ENCODE peak calls at places on chromosome 13, in eight cellular contexts. One of them, this sample, is unnamed.

GRCh38 chr13:50969691-50970090 is 60.1 kb downstream of the RNASEH2B start:
- DNase-seq in K562: no peak
- DNase-seq in GM12878: no peak
- DNase-seq in SK-N-SH: no peak
- DNase-seq in HCT116: no peak
- DNase-seq in Panc1: no peak
- DNase-seq in HepG2: peak
- DNase-seq in HL-60: no peak
- DNase-seq in this sample: peak

GRCh38 chr13:37716395-37716794 is 117.8 kb upstream of the POSTN start:
- DNase-seq in K562: no peak
- DNase-seq in GM12878: no peak
- DNase-seq in SK-N-SH: no peak
- DNase-seq in HCT116: no peak
- DNase-seq in Panc1: no peak
- DNase-seq in HepG2: no peak
- DNase-seq in HL-60: no peak
- DNase-seq in this sample: no peak

GRCh38 chr13:81031996-81032395 is 691.1 kb upstream of the SPRY2 start:
- DNase-seq in K562: no peak
- DNase-seq in GM12878: no peak
- DNase-seq in SK-N-SH: no peak
- DNase-seq in HCT116: no peak
- DNase-seq in Panc1: no peak
- DNase-seq in HepG2: no peak
- DNase-seq in HL-60: no peak
- DNase-seq in this sample: no peak

GRCh38 chr13:30442854-30443379 is 20.6 kb downstream of the UBE2L5 start:
- DNase-seq in K562: no peak
- DNase-seq in GM12878: peak
- DNase-seq in SK-N-SH: no peak
- DNase-seq in HCT116: no peak
- DNase-seq in Panc1: no peak
- DNase-seq in HepG2: no peak
- DNase-seq in HL-60: no peak
- DNase-seq in this sample: no peak

GRCh38 chr13:113367771-113368170 is 3.8 kb upstream of the GRTP1 start:
- DNase-seq in K562: no peak
- DNase-seq in GM12878: no peak
- DNase-seq in SK-N-SH: no peak
- DNase-seq in HCT116: no peak
- DNase-seq in Panc1: no peak
- DNase-seq in HepG2: no peak
- DNase-seq in HL-60: no peak
- DNase-seq in this sample: no peak

GRCh38 chr13:112532837-112533745 is 54.9 kb downstream of the TUBGCP3 start:
- DNase-seq in K562: no peak
- DNase-seq in GM12878: no peak
- DNase-seq in SK-N-SH: peak
- DNase-seq in HCT116: no peak
- DNase-seq in Panc1: no peak
- DNase-seq in HepG2: no peak
- DNase-seq in HL-60: no peak
- DNase-seq in this sample: no peak

GRCh38 chr13:51339952-51340732 is 651 bp downstream of the SERPINE3 start:
- DNase-seq in K562: no peak
- DNase-seq in GM12878: no peak
- DNase-seq in SK-N-SH: no peak
- DNase-seq in HCT116: no peak
- DNase-seq in Panc1: no peak
- DNase-seq in HepG2: no peak
- DNase-seq in HL-60: no peak
- DNase-seq in this sample: no peak

GRCh38 chr13:43905435-43906031 is 25.8 kb downstream of the LACC1 start:
- DNase-seq in K562: peak
- DNase-seq in GM12878: no peak
- DNase-seq in SK-N-SH: peak
- DNase-seq in HCT116: peak
- DNase-seq in Panc1: peak
- DNase-seq in HepG2: peak
- DNase-seq in HL-60: peak
- DNase-seq in this sample: peak

GRCh38 chr13:48532146-48532472 is 771 bp downstream of the RCBTB2 start:
- DNase-seq in K562: no peak
- DNase-seq in GM12878: peak
- DNase-seq in SK-N-SH: no peak
- DNase-seq in HCT116: no peak
- DNase-seq in Panc1: no peak
- DNase-seq in HepG2: no peak
- DNase-seq in HL-60: peak
- DNase-seq in this sample: no peak

GRCh38 chr13:88586263-88586662 is 915.1 kb downstream of the SLITRK5 start:
- DNase-seq in K562: no peak
- DNase-seq in GM12878: no peak
- DNase-seq in SK-N-SH: no peak
- DNase-seq in HCT116: no peak
- DNase-seq in Panc1: no peak
- DNase-seq in HepG2: no peak
- DNase-seq in HL-60: no peak
- DNase-seq in this sample: no peak

GRCh38 chr13:30608364-30608763 is 9.4 kb upstream of the USPL1 start:
- DNase-seq in K562: no peak
- DNase-seq in GM12878: no peak
- DNase-seq in SK-N-SH: no peak
- DNase-seq in HCT116: no peak
- DNase-seq in Panc1: no peak
- DNase-seq in HepG2: no peak
- DNase-seq in HL-60: no peak
- DNase-seq in this sample: no peak

GRCh38 chr13:110634558-110634957 is 19.2 kb downstream of the NAXD start:
- DNase-seq in K562: no peak
- DNase-seq in GM12878: no peak
- DNase-seq in SK-N-SH: no peak
- DNase-seq in HCT116: peak
- DNase-seq in Panc1: no peak
- DNase-seq in HepG2: no peak
- DNase-seq in HL-60: no peak
- DNase-seq in this sample: no peak

DNA sequence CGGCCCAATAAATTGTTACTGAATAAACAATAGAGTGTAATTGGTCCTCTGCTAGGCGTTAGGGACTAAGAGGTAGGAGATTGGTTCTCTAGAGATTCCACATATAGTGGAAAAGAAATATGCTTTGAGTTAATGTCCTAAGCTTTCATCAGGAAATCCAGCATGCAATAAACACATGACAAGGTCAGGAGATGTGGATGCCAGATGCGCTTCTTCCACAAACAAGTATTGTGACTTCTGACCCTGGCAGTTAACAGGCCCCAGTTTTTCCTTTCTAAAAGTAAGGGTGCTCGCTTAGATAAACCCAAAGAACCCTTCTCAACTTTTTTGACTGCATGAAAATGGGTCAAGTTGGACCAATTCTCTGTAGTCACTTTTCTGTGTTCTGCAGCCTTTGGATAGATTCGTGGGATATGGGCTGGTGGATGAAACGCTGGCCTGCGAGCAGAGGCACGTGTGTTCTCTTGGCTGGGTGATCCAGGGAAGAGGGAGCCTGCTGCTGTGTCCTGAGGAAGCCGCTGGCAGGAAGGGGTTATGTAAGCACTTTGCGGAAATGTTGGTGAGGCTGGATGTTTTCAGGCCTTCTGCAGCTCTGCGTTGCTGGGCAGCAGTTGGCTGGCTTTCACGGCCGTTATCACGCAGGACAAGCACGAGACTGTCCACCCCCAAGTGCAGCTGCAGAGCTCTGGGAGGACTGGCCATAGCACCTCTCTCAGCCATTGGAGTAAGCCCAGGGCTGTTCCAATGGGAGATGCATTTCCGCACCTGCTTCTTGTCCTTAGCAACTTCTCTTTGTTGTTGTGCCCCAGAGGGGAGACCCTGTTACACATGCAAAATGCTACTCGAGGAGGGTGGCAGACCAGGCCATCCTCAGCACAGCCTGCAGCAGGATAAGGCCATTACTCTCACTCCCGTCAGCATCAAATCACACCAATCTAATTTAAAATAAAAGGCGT is 146.8 kb upstream of the SOX21 start:
- DNase-seq in K562: no peak
- DNase-seq in GM12878: no peak
- DNase-seq in SK-N-SH: no peak
- DNase-seq in HCT116: no peak
- DNase-seq in Panc1: no peak
- DNase-seq in HepG2: no peak
- DNase-seq in HL-60: no peak
- DNase-seq in this sample: peak
- TF ChIP-seq POLR2AphosphoS5 in K562: no peak
- TF ChIP-seq POLR2AphosphoS5 in GM12878: no peak
- TF ChIP-seq POLR2AphosphoS5 in SK-N-SH: no peak
- TF ChIP-seq POLR2AphosphoS5 in HCT116: no peak
- TF ChIP-seq POLR2AphosphoS5 in Panc1: no peak
- TF ChIP-seq POLR2AphosphoS5 in HepG2: no peak
- TF ChIP-seq POLR2AphosphoS5 in HL-60: no peak
- TF ChIP-seq POLR2AphosphoS5 in this sample: no peak

DNA sequence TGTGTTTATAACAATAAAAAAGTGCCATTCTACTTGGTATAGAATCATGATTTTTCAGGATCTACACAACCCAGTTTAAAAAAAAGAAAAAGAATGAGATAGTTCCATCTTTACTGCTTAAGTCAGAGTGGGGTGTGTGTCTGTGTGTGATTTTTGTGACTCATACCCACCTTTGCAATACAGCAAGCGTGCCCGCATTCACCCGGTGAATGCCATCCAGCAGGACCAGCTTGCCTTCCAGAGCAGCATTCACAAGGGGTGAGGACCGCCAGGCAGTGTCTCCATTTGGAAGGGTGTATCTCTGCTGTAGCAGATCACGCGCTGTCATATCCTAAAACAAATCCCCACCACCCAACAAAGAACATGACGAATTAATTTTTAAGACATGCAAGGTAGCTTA is 127.7 kb downstream of the VWA8 start:
- DNase-seq in K562: no peak
- DNase-seq in GM12878: no peak
- DNase-seq in SK-N-SH: no peak
- DNase-seq in HCT116: no peak
- DNase-seq in Panc1: no peak
- DNase-seq in HepG2: no peak
- DNase-seq in HL-60: no peak
- DNase-seq in this sample: no peak
- TF ChIP-seq REST in K562: no peak
- TF ChIP-seq REST in GM12878: no peak
- TF ChIP-seq REST in SK-N-SH: no peak
- TF ChIP-seq REST in HCT116: no peak
- TF ChIP-seq REST in Panc1: no peak
- TF ChIP-seq REST in HepG2: no peak
- TF ChIP-seq REST in HL-60: no peak
- TF ChIP-seq REST in this sample: no peak

GRCh38 chr13:22931576-22931975 is 249.2 kb upstream of the SGCG start:
- DNase-seq in K562: no peak
- DNase-seq in GM12878: no peak
- DNase-seq in SK-N-SH: no peak
- DNase-seq in HCT116: no peak
- DNase-seq in Panc1: no peak
- DNase-seq in HepG2: no peak
- DNase-seq in HL-60: no peak
- DNase-seq in this sample: no peak

GRCh38 chr13:22927008-22927393 is 253.8 kb upstream of the SGCG start:
- DNase-seq in K562: no peak
- DNase-seq in GM12878: no peak
- DNase-seq in SK-N-SH: no peak
- DNase-seq in HCT116: no peak
- DNase-seq in Panc1: no peak
- DNase-seq in HepG2: no peak
- DNase-seq in HL-60: no peak
- DNase-seq in this sample: peak

GRCh38 chr13:22929391-22930126 is 251.2 kb upstream of the SGCG start:
- DNase-seq in K562: no peak
- DNase-seq in GM12878: no peak
- DNase-seq in SK-N-SH: no peak
- DNase-seq in HCT116: no peak
- DNase-seq in Panc1: no peak
- DNase-seq in HepG2: no peak
- DNase-seq in HL-60: no peak
- DNase-seq in this sample: no peak

DNA sequence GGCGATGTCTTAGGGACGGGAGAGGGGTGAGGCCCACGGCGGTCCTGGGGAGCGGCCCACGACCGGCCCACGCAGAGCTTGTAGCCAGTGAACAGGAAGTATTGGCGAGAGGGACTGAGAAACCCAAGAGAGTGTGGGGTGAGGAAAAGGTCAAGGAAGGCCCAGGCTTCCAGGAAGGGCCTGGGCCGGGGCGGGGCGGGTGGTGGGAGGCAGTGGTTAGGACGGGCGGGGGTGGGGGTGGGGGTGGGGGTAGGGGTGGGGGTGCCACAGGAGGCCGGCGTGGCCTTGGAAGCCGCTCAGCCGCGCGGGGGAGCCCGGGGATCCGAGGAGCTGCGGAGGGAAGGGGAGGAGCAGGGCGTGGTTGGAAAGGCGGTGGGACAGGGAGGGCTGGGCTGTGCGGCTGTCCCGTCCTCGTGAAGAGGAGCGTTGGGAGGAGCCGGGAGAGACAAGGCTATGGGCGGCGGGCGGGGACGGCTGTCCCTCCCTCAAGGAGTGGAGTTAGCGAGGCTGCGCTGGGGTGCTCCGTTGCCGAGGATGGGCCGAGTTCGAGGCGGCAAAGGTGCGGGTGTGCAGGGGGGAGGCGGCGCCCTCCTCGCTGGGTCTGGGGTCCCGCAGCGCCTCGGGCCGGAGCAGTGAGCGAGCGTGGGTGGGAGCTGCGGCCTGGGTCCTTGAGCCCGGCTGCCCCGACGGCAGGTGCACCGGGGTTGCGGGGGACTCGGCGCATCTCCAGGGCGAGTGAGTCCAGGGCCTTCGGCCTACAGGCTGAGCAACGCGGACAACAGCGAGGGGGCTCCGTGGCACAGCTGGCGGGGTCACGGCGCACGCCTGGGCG is 254.4 kb upstream of the SGCG start:
- DNase-seq in K562: peak
- DNase-seq in GM12878: no peak
- DNase-seq in SK-N-SH: no peak
- DNase-seq in HCT116: no peak
- DNase-seq in Panc1: no peak
- DNase-seq in HepG2: no peak
- DNase-seq in HL-60: no peak
- DNase-seq in this sample: peak
- TF ChIP-seq POLR2AphosphoS5 in K562: no peak
- TF ChIP-seq POLR2AphosphoS5 in GM12878: no peak
- TF ChIP-seq POLR2AphosphoS5 in SK-N-SH: no peak
- TF ChIP-seq POLR2AphosphoS5 in HCT116: no peak
- TF ChIP-seq POLR2AphosphoS5 in Panc1: no peak
- TF ChIP-seq POLR2AphosphoS5 in HepG2: no peak
- TF ChIP-seq POLR2AphosphoS5 in HL-60: no peak
- TF ChIP-seq POLR2AphosphoS5 in this sample: peak

DNA sequence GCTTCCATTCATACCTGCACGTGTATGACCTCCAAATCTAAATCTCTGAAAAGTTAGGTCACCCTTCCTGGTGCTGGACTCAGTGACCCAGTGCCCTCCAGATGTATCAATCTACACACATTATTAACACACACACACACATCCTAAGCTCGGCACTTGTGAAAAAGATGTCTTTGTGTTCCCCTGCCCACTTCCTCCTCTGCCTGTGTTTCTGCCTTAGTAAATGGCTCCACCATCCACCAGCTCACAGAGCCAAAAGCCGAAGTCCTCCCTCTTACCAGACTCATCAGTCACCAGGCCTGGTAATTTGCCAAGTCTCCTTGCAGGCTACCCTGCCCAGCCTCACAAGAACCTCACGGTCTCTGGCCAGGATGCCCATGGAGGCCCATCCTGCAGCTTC is 131.5 kb downstream of the SHISA2 start:
- DNase-seq in K562: no peak
- DNase-seq in GM12878: no peak
- DNase-seq in SK-N-SH: no peak
- DNase-seq in HCT116: no peak
- DNase-seq in Panc1: no peak
- DNase-seq in HepG2: no peak
- DNase-seq in HL-60: peak
- DNase-seq in this sample: no peak
- TF ChIP-seq REST in K562: no peak
- TF ChIP-seq REST in GM12878: no peak
- TF ChIP-seq REST in SK-N-SH: no peak
- TF ChIP-seq REST in HCT116: no peak
- TF ChIP-seq REST in Panc1: no peak
- TF ChIP-seq REST in HepG2: no peak
- TF ChIP-seq REST in HL-60: no peak
- TF ChIP-seq REST in this sample: no peak